ENCODE peak calls at places on chromosomes 1 and 21, in four cellular contexts. One of them, this sample, is unnamed.

GRCh38 chr21:34553199-34553952 is 41.4 kb upstream of the KCNE1 start:
- DNase-seq in IMR-90: peak
- DNase-seq in CD8-positive, alpha-beta T cell: no peak
- DNase-seq in pancreas: no peak
- DNase-seq in this sample: no peak

GRCh38 chr21:46599251-46599572 is 5.7 kb downstream of the S100B start:
- DNase-seq in CD8-positive, alpha-beta T cell: no peak
- DNase-seq in IMR-90: peak
- DNase-seq in pancreas: no peak
- DNase-seq in this sample: no peak

GRCh38 chr1:203768158-203768725 is 3.3 kb downstream of the LAX1 start:
- DNase-seq in CD8-positive, alpha-beta T cell: no peak
- DNase-seq in pancreas: no peak
- DNase-seq in IMR-90: no peak
- DNase-seq in this sample: no peak

GRCh38 chr1:32753532-32754281 is 51.1 kb upstream of the SYNC start:
- DNase-seq in CD8-positive, alpha-beta T cell: peak
- DNase-seq in IMR-90: peak
- DNase-seq in pancreas: peak
- DNase-seq in this sample: peak

GRCh38 chr1:10939654-10940450 is 72.6 kb upstream of the TARDBP start:
- DNase-seq in pancreas: no peak
- DNase-seq in CD8-positive, alpha-beta T cell: no peak
- DNase-seq in IMR-90: peak
- DNase-seq in this sample: no peak

GRCh38 chr1:64343105-64343960 is 126.6 kb upstream of the CACHD1 start:
- DNase-seq in CD8-positive, alpha-beta T cell: no peak
- DNase-seq in IMR-90: peak
- DNase-seq in pancreas: no peak
- DNase-seq in this sample: no peak

GRCh38 chr1:2104621-2105427 is 54.6 kb downstream of the PRKCZ start:
- DNase-seq in IMR-90: peak
- DNase-seq in pancreas: no peak
- DNase-seq in CD8-positive, alpha-beta T cell: no peak
- DNase-seq in this sample: no peak

GRCh38 chr1:119816407-119816806 is 5.1 kb upstream of the REG4 start:
- DNase-seq in pancreas: no peak
- DNase-seq in CD8-positive, alpha-beta T cell: no peak
- DNase-seq in IMR-90: peak
- DNase-seq in this sample: no peak

GRCh38 chr1:145962157-145963102 is 1.9 kb downstream of the ANKRD34A start:
- DNase-seq in IMR-90: no peak
- DNase-seq in CD8-positive, alpha-beta T cell: no peak
- DNase-seq in pancreas: peak
- DNase-seq in this sample: peak

DNA sequence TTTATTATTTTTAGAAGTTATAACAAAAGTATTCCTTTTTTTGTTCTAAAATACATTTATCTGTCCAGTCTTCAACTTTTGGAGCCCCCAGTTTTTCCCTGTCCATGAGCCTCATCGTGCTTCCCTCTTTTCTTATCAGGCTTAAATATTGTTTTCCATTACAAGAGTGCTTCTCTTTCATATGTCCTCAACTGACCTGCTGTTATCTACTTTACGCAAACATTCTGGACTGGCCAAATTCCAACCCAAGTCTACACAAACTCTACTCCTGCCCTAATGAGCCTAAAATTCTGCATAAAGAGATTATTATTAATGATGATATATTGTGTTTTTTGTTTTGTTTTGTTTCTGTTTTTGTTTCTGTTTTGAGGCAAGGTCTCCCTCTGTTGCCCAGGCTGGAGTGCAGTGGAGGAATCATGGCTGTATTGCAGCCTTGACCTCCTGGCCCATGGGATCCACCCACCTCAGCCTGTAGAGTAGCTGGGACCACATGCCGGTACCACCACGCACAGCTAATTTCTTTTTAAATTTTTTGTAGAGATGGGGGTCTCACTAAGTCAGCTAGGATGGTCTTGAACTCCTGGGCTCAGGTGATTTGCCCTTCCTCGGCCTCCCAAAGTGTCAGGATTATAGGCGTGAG is 318.8 kb upstream of the NEGR1 start:
- DNase-seq in IMR-90: no peak
- DNase-seq in pancreas: no peak
- DNase-seq in CD8-positive, alpha-beta T cell: no peak
- DNase-seq in this sample: no peak
- H3K27ac ChIP-seq in IMR-90: no peak
- H3K27ac ChIP-seq in pancreas: no peak
- H3K27ac ChIP-seq in CD8-positive, alpha-beta T cell: no peak
- H3K27ac ChIP-seq in this sample: no peak

DNA sequence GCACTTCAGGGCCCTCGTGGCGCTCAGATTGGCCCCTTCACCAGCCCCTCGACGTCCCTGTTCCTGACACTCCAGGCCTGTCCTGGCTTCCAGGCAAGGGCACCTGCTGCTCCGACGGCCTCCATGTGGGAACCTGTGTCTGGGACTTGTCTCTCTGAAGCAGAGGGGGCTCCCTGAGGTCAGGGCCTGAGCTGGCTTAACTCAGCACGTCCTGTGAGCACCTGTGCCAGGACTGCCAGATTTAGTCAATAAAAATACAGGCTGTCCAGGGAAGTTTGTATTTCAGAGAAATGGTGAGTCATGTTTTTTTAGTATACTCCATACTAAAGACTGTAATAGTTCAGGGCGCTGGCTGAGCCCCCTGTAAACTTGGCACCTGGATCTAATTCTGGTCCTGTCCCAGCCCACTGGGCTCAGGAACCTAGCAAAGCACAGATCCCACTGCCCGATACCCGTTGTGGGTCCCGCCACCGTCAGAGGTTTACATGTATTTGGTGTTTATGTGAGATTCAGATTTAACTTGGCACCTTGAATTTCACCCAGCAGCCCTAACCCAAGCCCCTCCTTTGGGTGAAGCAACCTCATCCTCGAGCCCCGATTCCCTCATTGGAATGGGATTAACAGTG is 109.9 kb upstream of the IFFO2 start:
- DNase-seq in pancreas: no peak
- DNase-seq in CD8-positive, alpha-beta T cell: no peak
- DNase-seq in IMR-90: peak
- DNase-seq in this sample: no peak
- H3K27ac ChIP-seq in pancreas: peak
- H3K27ac ChIP-seq in CD8-positive, alpha-beta T cell: no peak
- H3K27ac ChIP-seq in IMR-90: no peak
- H3K27ac ChIP-seq in this sample: no peak

GRCh38 chr1:93579891-93580290 is 101.7 kb downstream of the BCAR3 start:
- DNase-seq in pancreas: no peak
- DNase-seq in CD8-positive, alpha-beta T cell: no peak
- DNase-seq in IMR-90: peak
- DNase-seq in this sample: no peak
- H3K27ac ChIP-seq in pancreas: peak
- H3K27ac ChIP-seq in CD8-positive, alpha-beta T cell: no peak
- H3K27ac ChIP-seq in IMR-90: peak
- H3K27ac ChIP-seq in this sample: no peak

DNA sequence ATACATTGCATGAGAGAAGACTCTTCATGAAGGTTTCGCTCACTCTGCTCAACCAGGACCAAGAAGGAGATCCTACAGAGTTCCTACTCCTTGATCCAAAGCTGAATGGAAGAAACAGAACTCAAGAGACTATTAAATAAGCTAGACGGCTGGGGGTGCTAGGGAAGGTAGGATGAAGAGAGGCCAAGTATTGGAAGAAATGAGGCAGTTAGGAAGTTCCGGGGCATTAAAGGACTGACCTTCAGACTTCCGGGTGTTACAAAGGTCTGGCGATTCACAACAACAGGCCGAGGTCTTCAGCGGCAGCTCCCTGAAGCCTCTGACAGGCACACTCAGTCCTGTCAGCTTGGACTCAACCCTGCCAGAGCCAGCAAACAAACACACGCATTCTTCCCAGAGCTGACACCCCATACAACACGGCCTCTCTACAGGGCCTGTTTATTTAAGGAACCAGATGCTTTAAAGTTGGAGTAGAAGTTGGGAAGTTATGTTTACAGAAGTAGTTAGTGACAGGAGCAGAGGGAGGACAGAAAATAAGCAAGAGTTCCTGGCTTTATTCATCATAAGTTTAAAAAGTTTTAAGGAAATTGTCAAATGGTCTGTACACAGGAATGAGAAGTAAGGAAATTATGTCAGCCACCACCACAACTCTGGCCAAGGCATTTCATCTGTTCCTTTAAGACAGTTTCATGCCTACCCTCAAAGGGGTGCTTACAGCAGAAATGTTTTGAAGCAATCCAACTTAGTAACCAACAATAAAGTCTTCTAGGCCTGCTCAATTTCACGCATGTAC is 4.7 kb downstream of the SORT1 start:
- DNase-seq in pancreas: no peak
- DNase-seq in IMR-90: peak
- DNase-seq in CD8-positive, alpha-beta T cell: no peak
- DNase-seq in this sample: peak
- H3K27ac ChIP-seq in pancreas: peak
- H3K27ac ChIP-seq in IMR-90: peak
- H3K27ac ChIP-seq in CD8-positive, alpha-beta T cell: no peak
- H3K27ac ChIP-seq in this sample: peak

DNA sequence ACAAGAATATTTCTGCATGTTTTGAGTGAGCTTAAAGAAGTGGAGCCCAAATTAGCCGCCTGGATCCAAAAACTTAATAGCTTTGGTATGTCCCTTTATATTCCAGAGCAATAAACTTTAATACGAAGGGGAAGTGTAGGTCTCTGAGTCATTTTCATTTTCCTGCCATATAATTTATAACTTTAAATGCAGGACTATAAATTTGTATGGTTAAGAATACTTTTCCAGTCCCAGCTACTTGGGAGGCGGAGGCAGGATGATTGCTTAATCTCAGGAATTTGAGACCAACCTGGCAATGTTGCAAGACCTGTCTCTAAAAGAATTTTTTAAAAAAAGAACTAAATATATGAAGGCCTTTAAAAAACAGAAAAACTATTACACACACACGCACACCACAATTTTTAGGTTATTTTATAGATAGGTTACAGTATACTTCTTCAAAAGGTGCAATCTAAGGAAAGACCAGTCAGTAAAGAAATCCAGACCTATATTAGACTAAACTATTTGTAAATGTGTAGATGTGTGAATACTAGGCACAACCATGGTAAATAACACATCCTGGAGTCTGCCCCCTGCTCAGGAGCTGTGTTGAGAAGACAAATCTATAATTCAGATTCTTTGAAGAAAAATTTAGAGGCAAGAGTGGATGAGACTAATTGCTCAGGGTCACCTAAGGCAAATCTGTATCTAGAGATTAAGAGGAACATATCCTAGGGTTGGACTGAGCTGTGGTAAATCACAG is 80.3 kb downstream of the TTC3 start:
- DNase-seq in pancreas: no peak
- DNase-seq in CD8-positive, alpha-beta T cell: no peak
- DNase-seq in IMR-90: peak
- DNase-seq in this sample: no peak
- H3K27ac ChIP-seq in pancreas: peak
- H3K27ac ChIP-seq in CD8-positive, alpha-beta T cell: no peak
- H3K27ac ChIP-seq in IMR-90: peak
- H3K27ac ChIP-seq in this sample: peak

GRCh38 chr1:72586023-72586685 is 303.8 kb upstream of the NEGR1 start:
- DNase-seq in pancreas: no peak
- DNase-seq in IMR-90: no peak
- DNase-seq in CD8-positive, alpha-beta T cell: no peak
- DNase-seq in this sample: no peak
- H3K27ac ChIP-seq in pancreas: no peak
- H3K27ac ChIP-seq in IMR-90: no peak
- H3K27ac ChIP-seq in CD8-positive, alpha-beta T cell: no peak
- H3K27ac ChIP-seq in this sample: no peak